ENCODE peak calls at places on chromosomes 2 and 18, in eight cellular contexts. V is adrenal gland, D is left lung, R is pancreas, F is uterus, W is body of pancreas, O is GM23338, E is fibroblast of lung. P is an unnamed sample. For H3K36me3 and H3K4me1, the result is how much of the 10 kb centered on the place peaks cover.

GRCh38 chr2:20583425-20583881 is 67.4 kb downstream of the HS1BP3 start:
- DNase-seq in V (no peak), F (no peak), R (no peak), W (no peak), O (no peak), E (no peak), D (no peak), P (peak)

GRCh38 chr2:101706819-101707177 is 9.3 kb downstream of the MAP4K4 start:
- DNase-seq in D (no peak), E (no peak), W (no peak), O (no peak), F (no peak), R (no peak), V (no peak), P (no peak)

GRCh38 chr2:231364961-231365810 is 30.3 kb upstream of the B3GNT7 start:
- DNase-seq in R (no peak), E (peak), F (no peak), W (no peak), O (no peak), V (no peak), D (peak), P (no peak)

GRCh38 chr2:236706288-236706687 is 136.7 kb downstream of the ACKR3 start:
- DNase-seq in F (no peak), V (no peak), R (peak), E (no peak), D (no peak), O (no peak), W (peak), P (no peak)

GRCh38 chr18:55577812-55578539 is 10.0 kb downstream of the TCF4 start:
- DNase-seq in R (no peak), V (no peak), F (no peak), O (peak), D (no peak), W (peak), E (no peak), P (no peak)

GRCh38 chr2:156319811-156320490 is 12.6 kb downstream of the NR4A2 start:
- DNase-seq in W (peak), E (peak), O (peak), V (peak), R (peak), F (peak), D (peak), P (peak)

GRCh38 chr18:31183302-31183701 is 20.6 kb upstream of the DSC1 start:
- DNase-seq in E (no peak), D (no peak), R (no peak), W (no peak), O (no peak), V (no peak), F (no peak), P (no peak)

GRCh38 chr2:138103156-138103555 is 138.9 kb downstream of the HNMT start:
- DNase-seq in O (no peak), E (no peak), D (no peak), R (no peak), W (no peak), F (no peak), V (no peak), P (no peak)

DNA sequence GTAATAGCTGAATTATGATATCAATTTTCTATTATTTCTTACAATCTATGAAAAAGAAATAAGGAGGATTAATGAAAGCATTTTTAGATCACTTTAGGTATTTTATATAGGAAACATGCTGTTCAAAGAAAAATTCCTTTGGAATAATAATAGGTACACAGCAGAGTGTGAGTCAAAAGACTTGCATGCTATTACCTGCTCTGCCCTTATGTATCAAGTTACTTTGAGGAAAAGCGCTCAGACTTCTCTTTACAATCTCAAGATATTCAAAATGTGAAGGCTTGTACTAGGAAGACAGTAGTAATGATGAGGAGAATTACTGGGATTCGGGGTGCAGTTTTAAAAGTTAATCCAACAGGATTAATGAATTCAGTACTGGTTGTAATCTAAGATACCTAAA is 29.1 kb upstream of the RNU4ATAC start:
- DNase-seq in V (no peak), W (no peak), R (no peak), D (no peak), E (peak), O (no peak), F (no peak), P (no peak)
- H3K36me3 ChIP-seq in V (under half), W (under half), R (under half), D (under half), E (under half), O (under half), F (under half), P (under half)

GRCh38 chr2:73970268-73970803 is 14.4 kb upstream of the TET3 start:
- DNase-seq in W (no peak), D (no peak), O (no peak), F (no peak), V (no peak), R (no peak), E (no peak), P (no peak)

GRCh38 chr2:73969356-73969755 is 15.4 kb upstream of the TET3 start:
- DNase-seq in O (no peak), F (no peak), D (no peak), V (no peak), E (no peak), R (no peak), W (no peak), P (no peak)

GRCh38 chr2:73970850-73971471 is 13.7 kb upstream of the TET3 start:
- DNase-seq in W (peak), V (peak), F (peak), R (peak), E (no peak), O (peak), D (peak), P (peak)

GRCh38 chr2:73971722-73972121 is 13.0 kb upstream of the TET3 start:
- DNase-seq in F (no peak), D (no peak), O (no peak), W (no peak), V (no peak), R (no peak), E (no peak), P (no peak)

DNA sequence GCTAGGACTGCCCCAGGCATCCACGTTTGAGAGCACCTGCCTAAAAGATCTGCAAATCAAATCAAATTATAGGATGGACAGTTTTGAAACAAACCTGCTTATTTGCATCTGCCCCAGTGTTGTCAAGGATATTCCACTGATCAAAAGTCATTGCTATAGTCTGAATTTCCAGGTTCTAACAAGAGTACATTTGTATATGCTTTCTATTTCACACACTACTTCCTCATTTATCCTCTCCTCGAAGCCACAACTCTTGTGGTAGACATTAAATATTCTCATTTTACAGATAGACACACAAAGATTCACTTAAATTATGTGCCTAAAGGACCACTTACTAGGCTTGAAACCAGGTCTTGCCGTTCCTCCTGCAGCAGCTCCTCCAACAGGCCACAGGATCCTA is 11.9 kb upstream of the TET3 start:
- DNase-seq in O (no peak), D (no peak), V (no peak), E (no peak), F (no peak), R (no peak), W (no peak), P (no peak)
- H3K4me1 ChIP-seq in O (under half), D (under half), V (under half), E (under half), F (under half), R (under half), W (under half), P (under half)

GRCh38 chr2:233443511-233444183 is 89.4 kb downstream of the DGKD start:
- DNase-seq in V (peak), F (peak), O (peak), E (peak), D (peak), W (peak), R (peak), P (peak)
- H3K36me3 ChIP-seq in V (under half), F (under half), O (under half), E (under half), D (half or more), W (under half), R (under half), P (under half)

GRCh38 chr2:239290618-239291504 is 110.0 kb downstream of the HDAC4 start:
- DNase-seq in O (peak), F (peak), D (peak), E (peak), V (peak), R (no peak), W (no peak), P (peak)
- H3K4me1 ChIP-seq in O (under half), F (under half), D (under half), E (under half), V (half or more), R (under half), W (under half), P (half or more)

GRCh38 chr2:125224188-125224587 is 1199.1 kb downstream of the CNTNAP5 start:
- DNase-seq in O (no peak), W (no peak), D (no peak), V (no peak), R (no peak), F (no peak), E (no peak), P (no peak)
- H3K36me3 ChIP-seq in O (under half), W (under half), D (under half), V (under half), R (under half), F (under half), E (under half), P (under half)

GRCh38 chr2:45685299-45685698 is 33.8 kb downstream of the PRKCE start:
- DNase-seq in E (no peak), W (no peak), O (no peak), F (no peak), V (no peak), D (no peak), R (no peak), P (no peak)

GRCh38 chr2:45691600-45691999 is 40.1 kb downstream of the PRKCE start:
- DNase-seq in E (no peak), W (peak), O (no peak), V (no peak), D (no peak), R (peak), F (no peak), P (no peak)

GRCh38 chr2:45691152-45691551 is 39.7 kb downstream of the PRKCE start:
- DNase-seq in O (no peak), F (no peak), W (peak), V (peak), E (no peak), D (no peak), R (no peak), P (peak)

GRCh38 chr2:45690223-45690622 is 38.7 kb downstream of the PRKCE start:
- DNase-seq in E (no peak), R (no peak), O (no peak), W (no peak), F (no peak), D (no peak), V (no peak), P (no peak)

GRCh38 chr2:45688479-45689298 is 37.2 kb downstream of the PRKCE start:
- DNase-seq in R (no peak), W (no peak), F (no peak), E (peak), V (no peak), D (no peak), O (no peak), P (no peak)
- H3K4me1 ChIP-seq in R (under half), W (under half), F (under half), E (under half), V (under half), D (under half), O (under half), P (half or more)

DNA sequence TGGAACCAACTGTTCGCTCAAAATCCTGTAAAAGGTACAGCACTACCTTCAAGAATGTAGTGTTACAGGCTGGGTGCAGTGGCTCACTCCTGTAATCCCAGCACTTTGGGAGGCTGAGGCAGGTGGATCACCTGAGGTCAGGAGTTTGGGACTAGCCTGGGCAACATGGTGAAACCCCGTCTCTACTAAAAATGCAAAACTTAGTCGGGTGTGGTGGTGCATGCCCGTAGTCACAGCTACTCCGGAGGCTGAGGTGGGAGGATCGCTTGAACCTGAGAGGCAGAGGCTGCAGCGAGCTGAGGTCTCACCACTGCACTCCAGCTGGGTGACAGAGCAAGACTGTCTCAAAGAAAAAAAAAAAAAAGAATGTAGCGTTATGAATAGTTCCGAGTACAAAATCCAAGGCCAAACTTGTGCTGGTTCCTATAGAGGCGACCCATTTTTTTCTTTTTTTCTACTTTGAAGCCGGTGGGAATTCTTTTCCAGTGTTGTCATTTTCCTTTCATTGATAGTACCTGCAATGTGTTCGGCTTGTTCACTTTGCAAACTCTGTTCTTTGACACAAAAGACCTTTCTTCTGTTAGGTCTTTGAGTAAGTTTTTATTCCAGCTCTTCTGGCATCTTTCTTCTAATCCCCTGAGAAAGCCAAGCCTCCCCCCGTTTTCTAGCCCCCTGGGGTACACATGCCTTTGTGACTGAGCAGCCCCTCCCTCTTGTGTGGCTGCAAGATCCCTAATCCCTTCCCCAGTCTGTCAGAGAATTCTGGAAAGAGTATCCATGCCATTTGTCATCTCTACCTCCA is 25.1 kb downstream of the INPP5D start:
- DNase-seq in O (no peak), R (no peak), D (no peak), F (no peak), V (no peak), W (no peak), E (no peak), P (no peak)
- H3K36me3 ChIP-seq in O (under half), R (under half), D (under half), F (under half), V (under half), W (under half), E (under half), P (under half)

DNA sequence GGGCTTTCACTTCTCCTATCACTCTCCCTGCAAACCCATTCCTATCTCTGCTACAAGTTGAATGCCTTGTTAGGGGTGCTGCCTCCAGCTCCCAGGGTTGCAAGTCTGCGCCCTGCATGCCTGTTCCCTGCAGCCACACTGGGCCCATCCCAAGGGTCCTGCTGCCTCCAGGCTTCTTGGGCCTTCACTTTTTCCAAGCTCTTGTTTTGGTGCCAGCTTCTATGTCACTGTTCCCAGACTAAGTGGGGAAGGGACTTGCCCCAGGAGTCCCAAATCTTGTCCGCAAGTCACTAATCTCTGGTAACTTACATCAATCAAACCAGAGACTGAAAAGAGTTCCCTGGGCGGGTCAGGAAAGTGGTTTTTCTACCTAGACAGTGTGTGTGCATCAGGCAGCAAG is 65.4 kb downstream of the ZCCHC2 start:
- DNase-seq in D (no peak), R (no peak), E (no peak), F (no peak), W (no peak), O (no peak), V (no peak), P (no peak)
- H3K4me1 ChIP-seq in D (under half), R (under half), E (under half), F (under half), W (under half), O (under half), V (under half), P (under half)